ENCODE peak calls at places on chromosomes 3 and 15, in five cellular contexts. G is neuronal stem cell, I is mesenchymal stem cell, F is trophoblast cell, B is H1. P is an unnamed sample.

GRCh38 chr3:13011369-13012227 is 61.6 kb downstream of the IQSEC1 start:
- DNase-seq in F (no peak), I (no peak), B (no peak), G (no peak), P (no peak)

GRCh38 chr3:62539762-62540161 is 166.4 kb upstream of the FEZF2 start:
- DNase-seq in I (no peak), F (no peak), G (no peak), B (no peak), P (no peak)

GRCh38 chr3:12483364-12483763 is 916 bp upstream of the TSEN2 start:
- DNase-seq in I (peak), F (no peak), G (no peak), B (no peak), P (no peak)

GRCh38 chr3:159787794-159788205 is 200.8 kb upstream of the IL12A start:
- DNase-seq in I (peak), F (peak), G (no peak), B (no peak), P (no peak)

GRCh38 chr15:69666441-69666882 is 213.8 kb downstream of the RPLP1 start:
- DNase-seq in F (peak), G (no peak), B (no peak), I (peak), P (no peak)

GRCh38 chr3:53044371-53045106 is 1.3 kb downstream of the SFMBT1 start:
- DNase-seq in G (peak), B (peak), F (peak), I (peak), P (no peak)

GRCh38 chr15:29676961-29677402 is 145.3 kb downstream of the TJP1 start:
- DNase-seq in I (no peak), B (no peak), F (peak), G (no peak), P (peak)

GRCh38 chr3:169668957-169669681 is 5.6 kb upstream of the MECOM start:
- DNase-seq in F (peak), G (peak), B (peak), I (peak), P (peak)

GRCh38 chr3:183393625-183394024 is 34.8 kb downstream of the MCF2L2 start:
- DNase-seq in F (no peak), B (no peak), G (no peak), I (no peak), P (no peak)

GRCh38 chr3:10299679-10300078 is 6.9 kb upstream of the GHRL start:
- DNase-seq in G (no peak), B (no peak), F (no peak), I (no peak), P (no peak)

GRCh38 chr3:100361897-100362296 is 27.3 kb downstream of the NIT2 start:
- DNase-seq in I (no peak), B (no peak), F (no peak), G (no peak), P (no peak)

GRCh38 chr15:26020871-26021270 is 157.7 kb upstream of the ATP10A start:
- DNase-seq in B (no peak), F (peak), I (no peak), G (no peak), P (no peak)
- H2BK12ac ChIP-seq in B (no peak), F (peak), I (no peak), G (no peak), P (no peak)

GRCh38 chr15:64337761-64338160 is 18.2 kb downstream of the CSNK1G1 start:
- DNase-seq in G (no peak), F (no peak), I (peak), B (no peak), P (no peak)
- H2BK5ac ChIP-seq in G (no peak), F (no peak), I (no peak), B (no peak), P (no peak)

GRCh38 chr3:81513591-81513990 is 247.9 kb downstream of the GBE1 start:
- DNase-seq in G (no peak), I (no peak), B (no peak), F (no peak), P (no peak)
- H2BK12ac ChIP-seq in G (no peak), I (no peak), B (no peak), F (no peak), P (no peak)

GRCh38 chr15:48869966-48870365 is 8.0 kb upstream of the EID1 start:
- DNase-seq in B (no peak), G (no peak), F (no peak), I (no peak), P (no peak)

GRCh38 chr15:48866141-48866563 is 11.8 kb upstream of the EID1 start:
- DNase-seq in F (no peak), I (peak), B (no peak), G (no peak), P (no peak)

GRCh38 chr15:48868549-48868948 is 9.4 kb upstream of the EID1 start:
- DNase-seq in I (peak), G (no peak), F (peak), B (no peak), P (no peak)

GRCh38 chr15:48865387-48866079 is 12.4 kb upstream of the EID1 start:
- DNase-seq in G (no peak), I (peak), B (no peak), F (no peak), P (peak)

DNA sequence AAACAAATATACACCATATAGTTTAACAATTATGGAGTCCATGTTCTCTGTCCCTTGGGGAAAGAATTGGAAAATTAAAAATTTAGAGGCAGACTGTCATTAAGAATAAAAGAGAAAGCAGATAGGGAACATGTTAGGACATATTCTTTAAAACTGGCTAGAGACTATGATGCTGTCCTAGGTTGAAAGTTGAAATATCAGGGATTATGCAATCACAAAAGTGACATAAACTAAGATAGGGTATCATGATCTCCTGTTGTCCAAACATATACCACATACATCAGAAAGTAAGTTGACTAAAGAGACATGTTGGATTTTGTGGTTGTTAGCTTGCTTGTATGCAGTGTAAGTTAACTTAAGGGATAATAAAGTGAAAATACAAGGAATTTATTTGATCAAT is 9.9 kb upstream of the EID1 start:
- DNase-seq in I (no peak), F (no peak), G (no peak), B (no peak), P (no peak)
- H2BK5ac ChIP-seq in I (no peak), F (no peak), G (no peak), B (no peak), P (no peak)

GRCh38 chr3:141070229-141070628 is 19.1 kb downstream of the SPSB4 start:
- DNase-seq in F (peak), B (no peak), I (no peak), G (no peak), P (no peak)
- H2BK12ac ChIP-seq in F (no peak), B (no peak), I (no peak), G (no peak), P (no peak)

P was measured in H9.